ENCODE peak calls at places on chromosome 16, in seven cellular contexts. C is Peyer's patch, Z is endodermal cell, H is neural progenitor cell, P is tibial artery, N is brain microvascular endothelial cell, K is OCI-LY7. G is an unnamed sample.

GRCh38 chr16:85550422-85551318 is 62.5 kb upstream of the GSE1 start:
- DNase-seq in C (no peak), Z (peak; percentile 56), H (no peak), P (no peak), N (no peak), K (no peak), G (peak; percentile 56)

GRCh38 chr16:2428051-2428786 is 1.0 kb upstream of the CCNF start:
- DNase-seq in C (peak; percentile 73), Z (peak; percentile 85), H (peak; percentile 64), P (peak; percentile 27), N (no peak), K (peak; percentile 51), G (peak; percentile 45)

GRCh38 chr16:28915181-28915580 is 9.9 kb downstream of the RABEP2 start:
- DNase-seq in C (no peak), Z (no peak), H (no peak), P (no peak), N (peak; percentile 32), K (no peak), G (no peak)

GRCh38 chr16:67882374-67883145 is 2.1 kb upstream of the NRN1L start:
- DNase-seq in C (no peak), Z (no peak), H (no peak), P (no peak), N (no peak), K (no peak), G (peak; percentile 78)

GRCh38 chr16:58638148-58639036 is 8.8 kb upstream of the CNOT1 start:
- DNase-seq in C (no peak), Z (peak; percentile 83), H (peak; percentile 35), P (no peak), N (peak; percentile 66), K (no peak), G (peak; percentile 52)

GRCh38 chr16:11094075-11094593 is 149.8 kb downstream of the CLEC16A start:
- DNase-seq in C (peak; percentile 65), Z (no peak), H (no peak), P (no peak), N (no peak), K (peak; percentile 69), G (no peak)

GRCh38 chr16:2820836-2821482 is 3.9 kb downstream of the PRSS21 start:
- DNase-seq in C (peak; percentile 25), Z (peak; percentile 40), H (no peak), P (peak; percentile 5), N (no peak), K (no peak), G (no peak)

GRCh38 chr16:1727651-1728624 is 21.9 kb downstream of the MAPK8IP3 start:
- DNase-seq in C (no peak), Z (no peak), H (no peak), P (no peak), N (no peak), K (no peak), G (no peak)

GRCh38 chr16:27495191-27495590 is 54.5 kb downstream of the GTF3C1 start:
- DNase-seq in C (no peak), Z (no peak), H (no peak), P (peak; percentile 34), N (no peak), K (no peak), G (peak; percentile 45)

GRCh38 chr16:3022208-3022696 is 1.5 kb downstream of the HCFC1R1 start:
- DNase-seq in C (peak; percentile 93), Z (peak; percentile 95), H (peak; percentile 81), P (peak; percentile 91), N (peak; percentile 93), K (no peak), G (peak; percentile 90)

GRCh38 chr16:17448640-17449638 is 21.8 kb downstream of the XYLT1 start:
- DNase-seq in C (no peak), Z (no peak), H (no peak), P (peak; percentile 49), N (no peak), K (peak; percentile 51), G (peak; percentile 34)

GRCh38 chr16:82758406-82758805 is 131.6 kb downstream of the CDH13 start:
- DNase-seq in C (no peak), Z (no peak), H (no peak), P (no peak), N (no peak), K (no peak), G (no peak)

GRCh38 chr16:4612977-4613635 is 1.6 kb downstream of the UBALD1 start:
- DNase-seq in C (no peak), Z (peak; percentile 71), H (no peak), P (no peak), N (no peak), K (no peak), G (no peak)

GRCh38 chr16:81310045-81310644 is 4.6 kb upstream of the GAN start:
- DNase-seq in C (no peak), Z (peak; percentile 1), H (no peak), P (no peak), N (no peak), K (no peak), G (no peak)

GRCh38 chr16:73177896-73178295 is 130.0 kb upstream of the ZFHX3 start:
- DNase-seq in C (no peak), Z (no peak), H (no peak), P (no peak), N (no peak), K (no peak), G (no peak)

GRCh38 chr16:74320707-74321106 is 24.1 kb downstream of the PSMD7 start:
- DNase-seq in C (no peak), Z (no peak), H (no peak), P (no peak), N (no peak), K (no peak), G (peak; percentile 47)

GRCh38 chr16:48489376-48489775 is 104.2 kb upstream of the SIAH1 start:
- DNase-seq in C (no peak), Z (no peak), H (no peak), P (no peak), N (no peak), K (no peak), G (no peak)

GRCh38 chr16:48495303-48495702 is 110.1 kb upstream of the SIAH1 start:
- DNase-seq in C (no peak), Z (no peak), H (no peak), P (no peak), N (no peak), K (no peak), G (no peak)

GRCh38 chr16:48494742-48495141 is 109.5 kb upstream of the SIAH1 start:
- DNase-seq in C (no peak), Z (no peak), H (no peak), P (no peak), N (no peak), K (no peak), G (no peak)

GRCh38 chr16:48492131-48492530 is 106.9 kb upstream of the SIAH1 start:
- DNase-seq in C (no peak), Z (no peak), H (no peak), P (no peak), N (no peak), K (no peak), G (no peak)

DNA sequence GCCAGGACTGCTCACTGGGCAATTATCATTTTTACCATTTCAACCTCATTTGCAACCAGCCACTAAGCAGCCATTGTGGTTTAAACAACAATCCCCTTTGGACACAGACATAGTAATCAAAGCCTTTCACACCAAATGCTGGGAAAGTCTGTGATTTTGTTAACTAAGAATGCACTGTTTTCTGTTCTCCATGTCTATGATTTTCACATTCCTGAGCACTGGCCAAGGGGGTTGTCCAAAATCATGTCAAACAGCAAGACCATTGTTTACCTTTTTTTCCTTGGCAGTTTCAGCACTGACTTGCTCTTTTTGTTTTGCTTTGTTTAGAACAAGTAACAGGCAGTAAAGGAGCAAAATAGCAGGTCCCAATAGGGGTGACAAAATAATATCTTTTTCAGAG is 106.3 kb upstream of the SIAH1 start:
- DNase-seq in C (no peak), Z (no peak), H (no peak), P (no peak), N (no peak), K (no peak), G (no peak)
- H3K27ac ChIP-seq in C (no peak overlapping the region), Z (no peak overlapping the region), H (no peak overlapping the region), P (no peak overlapping the region), N (no peak overlapping the region), K (no peak overlapping the region), G (no peak overlapping the region)

GRCh38 chr16:630024-630814 is 566 bp upstream of the WFIKKN1 start:
- DNase-seq in C (no peak), Z (no peak), H (peak; percentile 72), P (no peak), N (no peak), K (no peak), G (no peak)
- H3K4me3 ChIP-seq in C (no peak overlapping the region), Z (peak overlapping the region; percentile 27), H (peak overlapping the region; percentile 64), P (no peak overlapping the region), N (no peak overlapping the region), K (no peak overlapping the region), G (no peak overlapping the region)

GRCh38 chr16:21698169-21699032 is 34.6 kb downstream of the OTOA start:
- DNase-seq in C (no peak), Z (no peak), H (no peak), P (no peak), N (no peak), K (no peak), G (no peak)
- TF ChIP-seq CTCF in C (no peak), Z (peak; percentile 57), H (peak; percentile 17), P (no peak), N (no peak), K (peak; percentile 47), G (no peak)

DNA sequence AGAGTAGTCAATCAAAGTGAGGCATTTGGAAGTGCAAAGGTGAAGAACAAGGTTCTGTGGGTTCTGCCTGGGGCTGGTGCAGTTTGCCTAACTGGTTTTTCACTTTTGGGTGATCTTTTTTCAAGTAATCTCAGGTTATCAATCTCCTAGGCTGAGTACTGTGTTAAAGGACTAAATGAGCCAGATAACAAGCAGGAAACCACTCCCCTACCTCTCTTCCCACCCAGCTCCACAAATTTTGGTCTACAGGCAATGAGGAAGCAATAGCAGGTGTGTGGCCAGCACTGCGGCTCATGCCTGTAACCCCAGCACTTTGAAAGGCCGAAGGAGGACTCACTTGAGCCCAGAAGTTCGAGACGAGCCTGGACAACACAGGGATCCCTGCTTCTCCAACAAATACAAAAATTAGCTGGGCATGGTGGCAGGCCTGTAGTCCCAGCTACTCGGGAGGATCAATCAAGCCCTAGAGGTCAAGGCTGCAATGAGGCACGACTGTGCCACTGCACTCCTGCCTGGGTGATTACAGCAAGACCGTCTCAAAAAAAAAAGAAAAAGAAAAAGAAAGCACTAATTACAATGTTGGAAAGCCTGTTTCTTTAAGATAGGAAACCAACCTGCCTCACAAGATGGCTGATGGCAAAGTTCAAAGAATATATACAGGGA is 2.0 kb upstream of the NTAN1 start:
- DNase-seq in C (no peak), Z (no peak), H (no peak), P (no peak), N (no peak), K (no peak), G (no peak)
- H3K27ac ChIP-seq in C (no peak overlapping the region), Z (no peak overlapping the region), H (no peak overlapping the region), P (no peak overlapping the region), N (no peak overlapping the region), K (no peak overlapping the region), G (no peak overlapping the region)

GRCh38 chr16:49484454-49484853 is 110.8 kb downstream of the C16orf78 start:
- DNase-seq in C (peak; percentile 75), Z (peak; percentile 89), H (peak; percentile 86), P (peak; percentile 75), N (no peak), K (peak; percentile 81), G (peak; percentile 77)
- H3K4me3 ChIP-seq in C (peak overlapping the region; percentile 32), Z (peak overlapping the region; percentile 62), H (peak overlapping the region; percentile 38), P (peak overlapping the region; percentile 31), N (no peak overlapping the region), K (peak overlapping the region; percentile 50), G (peak overlapping the region; percentile 37)

DNA sequence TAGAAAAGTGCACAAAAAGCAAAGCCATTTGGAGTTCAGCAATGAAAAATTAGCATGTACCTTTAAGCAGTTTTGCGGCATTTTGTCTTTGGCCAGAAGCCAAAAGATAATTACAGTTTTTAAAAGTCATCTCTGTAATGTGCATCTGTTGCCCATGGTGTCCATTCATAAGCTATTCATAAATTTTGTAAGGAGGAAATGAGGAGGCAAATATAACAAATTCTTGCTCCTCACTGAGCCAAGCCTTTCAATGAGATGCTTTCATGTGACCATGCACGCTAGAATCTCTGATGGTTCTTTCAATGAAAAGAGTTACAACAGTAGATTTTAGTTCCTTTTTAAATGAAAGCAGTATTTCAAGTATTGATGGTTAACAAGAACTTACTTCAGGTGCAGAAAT is 247.1 kb upstream of the MON1B start:
- DNase-seq in C (no peak), Z (no peak), H (no peak), P (no peak), N (no peak), K (no peak), G (no peak)
- TF ChIP-seq CTCF in C (no peak), Z (no peak), H (no peak), P (no peak), N (no peak), K (no peak), G (no peak)